ENCODE peak calls at places on chromosome 4, in five cellular contexts. K, D, G, L and H are unnamed samples.

GRCh38 chr4:36064147-36064546 is 180.2 kb downstream of the ARAP2 start:
- DNase-seq in K (no peak), G (no peak), L (no peak), D (no peak), H (no peak)

GRCh38 chr4:95045429-95045828 is 287.7 kb downstream of the BMPR1B start:
- DNase-seq in G (no peak), L (no peak), D (no peak), K (no peak), H (no peak)

GRCh38 chr4:182126096-182126495 is 117.1 kb upstream of the TENM3 start:
- DNase-seq in L (no peak), D (no peak), K (no peak), G (no peak), H (no peak)

GRCh38 chr4:143616771-143617170 is 83.7 kb downstream of the FREM3 start:
- DNase-seq in L (no peak), G (peak), D (no peak), K (no peak), H (no peak)

GRCh38 chr4:181006509-181007290 is 1236.5 kb upstream of the TENM3 start:
- DNase-seq in G (no peak), L (no peak), K (no peak), D (no peak), H (no peak)

GRCh38 chr4:124803026-124803425 is 90.5 kb upstream of the ANKRD50 start:
- DNase-seq in G (no peak), D (no peak), L (no peak), K (no peak), H (no peak)

GRCh38 chr4:80876810-80877209 is 153.7 kb upstream of the BMP3 start:
- DNase-seq in G (no peak), D (no peak), L (no peak), K (no peak), H (no peak)

GRCh38 chr4:52979020-52979419 is 116.9 kb downstream of the RASL11B start:
- DNase-seq in G (no peak), K (no peak), L (peak), D (no peak), H (no peak)

GRCh38 chr4:87033902-87034301 is 99.1 kb downstream of the AFF1 start:
- DNase-seq in L (no peak), G (no peak), K (no peak), D (no peak), H (no peak)

GRCh38 chr4:17111959-17112659 is 213.7 kb upstream of the LDB2 start:
- DNase-seq in K (no peak), D (peak), G (no peak), L (peak), H (peak)

GRCh38 chr4:40193018-40193571 is 3.7 kb upstream of the RHOH start:
- DNase-seq in K (peak), D (no peak), L (no peak), G (no peak), H (peak)

GRCh38 chr4:147733614-147734344 is 1.9 kb downstream of the ARHGAP10 start:
- DNase-seq in K (no peak), L (no peak), D (no peak), G (no peak), H (no peak)